ENCODE peak calls at places on chromosomes 12 and 14, in ten cellular contexts. A is colonic mucosa; Z is aorta; F is astrocyte of the spinal cord; S is stimulated activated CD8-positive, alpha-beta memory T cell treated with anti-CD3 and anti-CD28 coated beads, Interleukin-12 subunit alpha, Interleukin-12 subunit beta, amount 100 ng/mL, for 1 hour; H is NCI-H460; X is iPS-NIHi11; Y is activated naive CD4-positive, alpha-beta T cell; R is non-pigmented ciliary epithelial cell; L is NCI-H1694. W is an unnamed sample.

GRCh38 chr12:120150919-120151525 is 34.5 kb upstream of the RAB35 start:
- DNase-seq in L (no peak), Y (no peak), X (no peak), F (no peak), S (no peak), Z (peak), H (no peak), R (no peak), A (no peak), W (no peak)

GRCh38 chr12:59158066-59158465 is 237.8 kb upstream of the LRIG3 start:
- DNase-seq in S (no peak), Z (no peak), R (no peak), F (no peak), Y (no peak), L (no peak), A (no peak), X (no peak), H (no peak), W (no peak)

GRCh38 chr12:109737631-109738030 is 24.0 kb downstream of the FAM222A start:
- DNase-seq in S (no peak), H (no peak), X (no peak), L (no peak), Y (no peak), Z (peak), F (no peak), R (no peak), A (no peak), W (no peak)

GRCh38 chr14:66383271-66383670 is 102.9 kb upstream of the CCDC196 start:
- DNase-seq in Y (no peak), A (no peak), S (no peak), H (no peak), X (no peak), L (no peak), Z (no peak), F (no peak), R (no peak), W (no peak)

GRCh38 chr12:132153501-132154340 is 9.5 kb downstream of the NOC4L start:
- DNase-seq in X (peak), A (peak), F (peak), Y (peak), R (peak), H (peak), S (peak), Z (peak), L (peak), W (peak)

GRCh38 chr12:113468365-113469223 is 3.1 kb downstream of the LHX5 start:
- DNase-seq in Y (no peak), X (no peak), F (no peak), R (no peak), H (no peak), S (no peak), Z (no peak), L (no peak), A (no peak), W (no peak)

GRCh38 chr12:110581951-110582285 is 1.2 kb downstream of the PPTC7 start:
- DNase-seq in H (no peak), Y (no peak), R (no peak), S (no peak), Z (no peak), A (peak), F (no peak), L (no peak), X (no peak), W (no peak)

GRCh38 chr12:116287850-116288301 is 10.4 kb upstream of the MED13L start:
- DNase-seq in S (no peak), F (no peak), H (no peak), A (no peak), Y (no peak), R (no peak), X (no peak), Z (no peak), L (no peak), W (no peak)

GRCh38 chr12:12007001-12007712 is 63.6 kb upstream of the BCL2L14 start:
- DNase-seq in H (no peak), L (no peak), A (no peak), S (no peak), R (no peak), F (peak), Y (no peak), X (no peak), Z (no peak), W (peak)

GRCh38 chr14:101128478-101129450 is 225.2 kb upstream of the RTL1 start:
- DNase-seq in Y (no peak), F (no peak), Z (no peak), H (no peak), A (peak), X (no peak), L (no peak), S (no peak), R (no peak), W (peak)

GRCh38 chr12:108447168-108447840 is 67.8 kb upstream of the FICD start:
- DNase-seq in Y (no peak), A (no peak), X (no peak), R (no peak), H (no peak), S (no peak), Z (no peak), F (no peak), L (no peak), W (no peak)

GRCh38 chr14:43539210-43539609 is 967.9 kb downstream of the FSCB start:
- DNase-seq in X (peak), Z (no peak), A (no peak), L (no peak), F (peak), H (peak), Y (no peak), R (no peak), S (no peak), W (no peak)

GRCh38 chr12:86724716-86725115 is 468.5 kb upstream of the MGAT4C start:
- DNase-seq in R (peak), X (no peak), L (no peak), F (peak), Y (no peak), S (no peak), H (no peak), A (no peak), Z (no peak), W (no peak)

GRCh38 chr12:50979369-50980052 is 27.2 kb downstream of the HIGD1C start:
- DNase-seq in L (no peak), S (no peak), H (no peak), Y (no peak), R (no peak), F (no peak), A (no peak), Z (no peak), X (no peak), W (no peak)

GRCh38 chr14:103104654-103105511 is 10.4 kb downstream of the EXOC3L4 start:
- DNase-seq in Y (peak), R (no peak), X (peak), Z (peak), H (no peak), S (peak), F (peak), L (peak), A (peak), W (peak)

GRCh38 chr14:61577506-61577931 is 117.8 kb upstream of the HIF1A start:
- DNase-seq in A (no peak), X (no peak), H (no peak), Y (no peak), L (no peak), Z (no peak), F (no peak), R (no peak), S (no peak), W (no peak)

GRCh38 chr12:111363578-111363977 is 5.3 kb downstream of the PHETA1 start:
- DNase-seq in Z (no peak), H (no peak), X (no peak), S (no peak), R (peak), F (peak), Y (no peak), A (no peak), L (no peak), W (no peak)

GRCh38 chr14:24145700-24146621 is at the start of gene PSME2:
- DNase-seq in L (no peak), Y (no peak), F (no peak), A (no peak), R (peak), S (no peak), X (no peak), H (no peak), Z (no peak), W (peak)

GRCh38 chr12:52300796-52301691 is 9.7 kb upstream of the KRT81 start:
- DNase-seq in Z (peak), H (no peak), S (no peak), X (peak), F (no peak), R (no peak), L (no peak), A (no peak), Y (no peak), W (no peak)

GRCh38 chr14:78848234-78848820 is 678.2 kb downstream of the NRXN3 start:
- DNase-seq in R (no peak), S (no peak), H (peak), Z (no peak), X (peak), A (peak), F (peak), L (peak), Y (no peak), W (peak)

GRCh38 chr12:38543151-38543550 is 226.6 kb downstream of the ALG10B start:
- DNase-seq in X (peak), Z (no peak), L (no peak), R (no peak), H (no peak), Y (no peak), F (no peak), A (no peak), S (no peak), W (no peak)

GRCh38 chr12:108694812-108695278 is 36.5 kb downstream of the CORO1C start:
- DNase-seq in X (no peak), R (no peak), L (no peak), F (no peak), Z (no peak), H (no peak), A (no peak), S (no peak), Y (no peak), W (no peak)

GRCh38 chr14:104798300-104799238 is 2.3 kb upstream of the ZBTB42 start:
- DNase-seq in X (no peak), Z (no peak), A (no peak), S (no peak), F (no peak), L (no peak), R (no peak), Y (no peak), H (no peak), W (peak)

GRCh38 chr12:26648584-26648983 is 184.4 kb downstream of the ITPR2 start:
- DNase-seq in Y (no peak), L (no peak), R (peak), F (peak), H (no peak), Z (no peak), S (no peak), X (peak), A (no peak), W (no peak)

GRCh38 chr14:100536721-100537700 is 50.2 kb downstream of the BEGAIN start:
- DNase-seq in Y (no peak), Z (peak), X (no peak), A (peak), R (no peak), F (no peak), S (no peak), H (no peak), L (no peak), W (no peak)

GRCh38 chr12:28222959-28223662 is 32.9 kb downstream of the CCDC91 start:
- DNase-seq in H (no peak), Z (no peak), F (no peak), A (no peak), R (no peak), L (no peak), X (no peak), S (no peak), Y (no peak), W (peak)

GRCh38 chr14:94343238-94343637 is 20.1 kb upstream of the SERPINA6 start:
- DNase-seq in F (no peak), A (no peak), S (no peak), Z (no peak), L (no peak), H (no peak), X (no peak), R (no peak), Y (no peak), W (no peak)

GRCh38 chr14:29584992-29585391 is 342.7 kb downstream of the PRKD1 start:
- DNase-seq in S (no peak), A (no peak), Y (no peak), L (peak), H (peak), Z (no peak), R (peak), X (peak), F (peak), W (no peak)

GRCh38 chr14:104724981-104725771 is 1.1 kb downstream of the ADSS1 start:
- DNase-seq in A (no peak), X (peak), R (no peak), F (peak), H (peak), L (peak), Z (no peak), Y (no peak), S (no peak), W (no peak)

GRCh38 chr14:25537846-25538455 is 488.0 kb upstream of the STXBP6 start:
- DNase-seq in X (peak), H (peak), Y (no peak), Z (no peak), R (no peak), L (peak), F (no peak), S (no peak), A (peak), W (peak)

GRCh38 chr12:82242729-82243128 is 115.5 kb downstream of the CCDC59 start:
- DNase-seq in F (no peak), Z (no peak), A (no peak), L (no peak), Y (no peak), S (no peak), H (no peak), R (no peak), X (no peak), W (no peak)

GRCh38 chr14:101193126-101193844 is 289.8 kb upstream of the RTL1 start:
- DNase-seq in A (no peak), X (no peak), S (no peak), H (no peak), Y (no peak), F (no peak), L (no peak), Z (no peak), R (no peak), W (no peak)

GRCh38 chr12:132464820-132465219 is 25.1 kb upstream of the FBRSL1 start:
- DNase-seq in L (no peak), A (no peak), Y (no peak), F (no peak), X (no peak), Z (no peak), R (no peak), H (no peak), S (no peak), W (no peak)

GRCh38 chr12:130714591-130715149 is 1.4 kb downstream of the RIMBP2 start:
- DNase-seq in S (no peak), L (no peak), H (no peak), A (no peak), X (no peak), Y (no peak), R (no peak), F (no peak), Z (no peak), W (no peak)

GRCh38 chr14:30521899-30522736 is 36.8 kb upstream of the G2E3 start:
- DNase-seq in X (peak), F (peak), R (no peak), Z (no peak), Y (no peak), A (no peak), S (no peak), L (peak), H (peak), W (no peak)

GRCh38 chr12:18323159-18323558 is 61.8 kb downstream of the PIK3C2G start:
- DNase-seq in F (peak), H (no peak), Z (no peak), X (no peak), A (no peak), L (no peak), S (no peak), R (no peak), Y (no peak), W (no peak)

GRCh38 chr14:22739423-22739822 is 27.1 kb upstream of the OXA1L start:
- DNase-seq in A (no peak), L (no peak), Y (no peak), H (no peak), R (no peak), X (no peak), F (no peak), S (no peak), Z (no peak), W (no peak)

GRCh38 chr12:20342111-20342510 is 26.2 kb upstream of the PDE3A start:
- DNase-seq in X (no peak), H (no peak), Y (no peak), R (no peak), A (no peak), Z (no peak), F (no peak), S (no peak), L (no peak), W (no peak)

W was measured in activated CD8-positive, alpha-beta T cell treated with anti-CD3 and anti-CD28 coated beads, Interleukin-2, amount 10 ng/mL, durations not matched to agents 7 days and 5 days.